ENCODE peak calls at places on chromosomes 4 and X, in eight cellular contexts. Z is colonic mucosa, K is SK-N-SH, O is cardiac muscle cell, G is dorsolateral prefrontal cortex, V is pancreas, F is tibial nerve, W is ovary. T is an unnamed sample.

GRCh38 chr4:176548571-176548970 is 228.8 kb downstream of the SPCS3 start:
- DNase-seq in O (no peak), F (no peak), V (no peak), Z (no peak), K (no peak), W (no peak), G (no peak), T (no peak)

GRCh38 chr4:12244949-12245348 is 816.3 kb upstream of the HS3ST1 start:
- DNase-seq in F (no peak), O (no peak), Z (no peak), V (no peak), W (no peak), G (no peak), K (no peak), T (no peak)

GRCh38 chrX:28549839-28550238 is 37.4 kb upstream of the IL1RAPL1 start:
- DNase-seq in O (no peak), W (no peak), V (no peak), G (no peak), Z (no peak), F (no peak), K (no peak), T (no peak)

GRCh38 chr4:184330008-184330400 is 112.3 kb upstream of the ENPP6 start:
- DNase-seq in G (no peak), W (no peak), Z (no peak), F (peak), V (no peak), K (no peak), O (no peak), T (no peak)

GRCh38 chr4:3416270-3416669 is 25.5 kb upstream of the HGFAC start:
- DNase-seq in F (no peak), G (no peak), W (no peak), Z (no peak), K (no peak), V (no peak), O (no peak), T (no peak)

GRCh38 chr4:4595252-4595651 is 53.4 kb upstream of the STX18 start:
- DNase-seq in F (no peak), V (no peak), K (no peak), W (no peak), G (no peak), O (no peak), Z (no peak), T (no peak)

GRCh38 chr4:89685690-89686089 is 151.3 kb downstream of the SNCA start:
- DNase-seq in W (no peak), K (no peak), V (no peak), Z (no peak), F (no peak), O (no peak), G (no peak), T (no peak)

GRCh38 chr4:150007512-150007911 is 70.7 kb upstream of the DCLK2 start:
- DNase-seq in O (no peak), V (no peak), Z (no peak), G (no peak), K (no peak), F (no peak), W (no peak), T (no peak)

GRCh38 chrX:79138658-79139241 is 5.7 kb upstream of the GPR174 start:
- DNase-seq in F (no peak), V (no peak), W (no peak), K (no peak), G (no peak), O (no peak), Z (no peak), T (no peak)

GRCh38 chr4:155602351-155603140 is 64.1 kb upstream of the GUCY1A1 start:
- DNase-seq in K (no peak), F (no peak), G (no peak), O (peak), Z (no peak), W (no peak), V (no peak), T (no peak)

GRCh38 chr4:6427439-6428090 is 44.8 kb downstream of the PPP2R2C start:
- DNase-seq in G (no peak), F (no peak), W (no peak), O (no peak), Z (no peak), V (no peak), K (no peak), T (no peak)

GRCh38 chr4:27692098-27692679 is 831.5 kb downstream of the STIM2 start:
- DNase-seq in G (no peak), O (peak), Z (no peak), F (no peak), K (peak), W (no peak), V (peak), T (no peak)

GRCh38 chr4:149785686-149786431 is 29.8 kb downstream of the IQCM start:
- DNase-seq in O (no peak), K (no peak), Z (no peak), W (no peak), G (no peak), V (no peak), F (no peak), T (no peak)

GRCh38 chr4:125283702-125284279 is 31.0 kb upstream of the FAT4 start:
- DNase-seq in G (no peak), F (no peak), K (peak), W (no peak), Z (no peak), O (peak), V (no peak), T (no peak)

GRCh38 chrX:107541244-107541643 is 87.1 kb upstream of the PRPS1 start:
- DNase-seq in W (no peak), Z (no peak), K (no peak), F (no peak), G (no peak), V (no peak), O (no peak), T (no peak)

GRCh38 chr4:78653655-78654054 is 102.1 kb downstream of the ANXA3 start:
- DNase-seq in W (no peak), G (no peak), O (no peak), F (no peak), K (peak), Z (no peak), V (no peak), T (no peak)

GRCh38 chrX:50812995-50813842 is 775 bp downstream of the SHROOM4 start:
- DNase-seq in K (peak), W (peak), F (no peak), Z (peak), O (peak), G (no peak), V (peak), T (peak)

GRCh38 chrX:48578661-48579128 is 4.4 kb downstream of the RBM3 start:
- DNase-seq in K (no peak), G (no peak), F (no peak), V (no peak), O (no peak), Z (no peak), W (no peak), T (no peak)

GRCh38 chrX:38890963-38891362 is 89.7 kb downstream of the MID1IP1 start:
- DNase-seq in G (no peak), W (no peak), Z (no peak), O (no peak), K (no peak), V (no peak), F (no peak), T (no peak)

GRCh38 chr4:183962413-183962812 is 57.3 kb downstream of the STOX2 start:
- DNase-seq in O (no peak), F (no peak), V (no peak), Z (no peak), G (no peak), W (no peak), K (no peak), T (no peak)

GRCh38 chrX:112696506-112696905 is 16.8 kb upstream of the LHFPL1 start:
- DNase-seq in Z (no peak), V (no peak), G (no peak), O (no peak), K (no peak), F (no peak), W (no peak), T (no peak)

GRCh38 chr4:5974321-5974720 is 43.9 kb downstream of the C4orf50 start:
- DNase-seq in O (no peak), G (no peak), K (no peak), V (no peak), W (no peak), Z (no peak), F (no peak), T (no peak)

GRCh38 chrX:150972450-150972849 is 10.7 kb upstream of the HMGB3 start:
- DNase-seq in F (no peak), Z (no peak), W (no peak), G (no peak), O (no peak), K (no peak), V (no peak), T (no peak)

GRCh38 chr4:134722306-134722705 is 520.7 kb upstream of the PABPC4L start:
- DNase-seq in F (no peak), W (no peak), Z (no peak), V (no peak), G (no peak), O (no peak), K (no peak), T (no peak)

GRCh38 chr4:101288365-101289145 is 58.8 kb downstream of the PPP3CA start:
- DNase-seq in V (no peak), G (no peak), Z (no peak), K (no peak), W (no peak), O (no peak), F (no peak), T (peak)

GRCh38 chr4:99679204-99679603 is 21.6 kb upstream of the C4orf54 start:
- DNase-seq in V (peak), K (no peak), O (peak), F (no peak), Z (no peak), G (no peak), W (peak), T (peak)

GRCh38 chr4:88378691-88379559 is at the start of gene HERC6:
- DNase-seq in K (peak), Z (peak), O (peak), W (peak), V (peak), G (peak), F (peak), T (peak)

GRCh38 chrX:134948333-134949241 is 42.2 kb upstream of the SMIM10 start:
- DNase-seq in V (no peak), F (no peak), Z (no peak), G (no peak), K (no peak), O (peak), W (no peak), T (no peak)

GRCh38 chr4:75254745-75255144 is 259.5 kb downstream of the RCHY1 start:
- DNase-seq in V (no peak), Z (no peak), G (no peak), O (no peak), W (no peak), K (no peak), F (no peak), T (no peak)

DNA sequence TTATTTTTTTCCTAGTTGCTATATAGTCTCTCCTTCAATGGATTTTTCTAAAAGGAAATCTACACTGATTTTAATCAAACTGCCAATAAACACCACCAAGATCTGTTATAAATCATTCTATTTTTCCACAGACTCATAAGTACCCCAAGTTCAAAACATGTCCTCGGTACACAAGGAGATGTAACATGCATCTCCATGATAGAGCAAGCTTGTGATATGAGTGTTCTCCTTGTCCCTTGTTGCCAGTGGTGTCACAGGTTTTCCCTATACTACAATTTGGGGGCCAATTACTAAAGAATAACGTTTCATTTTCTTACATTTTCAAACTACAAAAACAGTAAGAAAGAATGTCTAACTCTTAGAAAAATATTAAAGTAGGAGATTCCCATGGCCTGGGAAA is 491 bp downstream of the ARHGEF6 start:
- DNase-seq in W (no peak), G (no peak), Z (no peak), V (no peak), K (no peak), O (no peak), F (no peak), T (no peak)
- H3K27ac ChIP-seq in W (no peak), G (peak), Z (peak), V (peak), K (no peak), O (no peak), F (peak), T (peak)

DNA sequence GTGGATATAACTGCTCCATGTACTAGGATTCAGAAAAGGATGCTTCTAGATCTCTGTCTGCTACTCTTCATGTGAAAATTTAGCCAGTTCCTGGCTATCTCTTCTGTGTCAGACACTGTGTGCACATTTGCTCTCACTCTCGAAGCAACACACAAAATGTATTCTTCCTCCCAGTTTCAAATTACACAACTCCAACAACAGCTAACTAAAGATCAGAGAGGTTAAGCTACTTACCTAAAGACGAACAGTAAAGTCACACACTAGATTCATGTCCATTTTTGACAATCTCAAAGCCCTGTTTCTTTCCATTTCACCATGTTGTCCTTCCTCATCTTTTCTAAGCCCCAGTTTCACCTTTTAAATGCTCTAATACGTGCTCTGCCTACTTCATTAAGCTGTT is 2.2 kb downstream of the CLNK start:
- DNase-seq in V (no peak), O (no peak), W (no peak), K (no peak), Z (no peak), F (no peak), G (no peak), T (no peak)
- H3K4me3 ChIP-seq in V (no peak), O (no peak), W (no peak), K (no peak), Z (no peak), F (no peak), G (no peak), T (no peak)

DNA sequence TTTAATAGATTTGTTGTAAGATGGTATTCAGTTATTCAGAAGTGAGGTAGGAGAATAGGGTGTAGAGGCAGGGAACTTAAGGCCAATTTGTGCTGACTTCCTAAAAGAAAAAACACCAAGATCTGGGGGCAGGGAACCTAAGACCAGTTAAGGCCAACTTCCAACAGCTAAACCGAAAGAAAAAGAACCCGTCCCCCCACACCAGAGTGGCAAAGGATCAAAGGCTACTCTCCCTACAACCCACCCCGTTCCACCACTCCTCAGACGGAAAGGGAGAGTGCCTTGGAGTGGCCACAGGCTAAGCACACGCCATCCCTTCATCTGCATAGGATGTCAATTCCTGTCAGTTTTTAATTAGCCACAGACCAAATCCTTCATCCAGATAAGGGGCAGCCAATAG is 3.7 kb upstream of the ZNF718 start:
- DNase-seq in O (no peak), Z (no peak), F (no peak), K (no peak), W (no peak), V (no peak), G (no peak), T (no peak)
- TF ChIP-seq CTCF in O (no peak), Z (no peak), F (no peak), K (no peak), W (no peak), V (no peak), G (no peak), T (no peak)

DNA sequence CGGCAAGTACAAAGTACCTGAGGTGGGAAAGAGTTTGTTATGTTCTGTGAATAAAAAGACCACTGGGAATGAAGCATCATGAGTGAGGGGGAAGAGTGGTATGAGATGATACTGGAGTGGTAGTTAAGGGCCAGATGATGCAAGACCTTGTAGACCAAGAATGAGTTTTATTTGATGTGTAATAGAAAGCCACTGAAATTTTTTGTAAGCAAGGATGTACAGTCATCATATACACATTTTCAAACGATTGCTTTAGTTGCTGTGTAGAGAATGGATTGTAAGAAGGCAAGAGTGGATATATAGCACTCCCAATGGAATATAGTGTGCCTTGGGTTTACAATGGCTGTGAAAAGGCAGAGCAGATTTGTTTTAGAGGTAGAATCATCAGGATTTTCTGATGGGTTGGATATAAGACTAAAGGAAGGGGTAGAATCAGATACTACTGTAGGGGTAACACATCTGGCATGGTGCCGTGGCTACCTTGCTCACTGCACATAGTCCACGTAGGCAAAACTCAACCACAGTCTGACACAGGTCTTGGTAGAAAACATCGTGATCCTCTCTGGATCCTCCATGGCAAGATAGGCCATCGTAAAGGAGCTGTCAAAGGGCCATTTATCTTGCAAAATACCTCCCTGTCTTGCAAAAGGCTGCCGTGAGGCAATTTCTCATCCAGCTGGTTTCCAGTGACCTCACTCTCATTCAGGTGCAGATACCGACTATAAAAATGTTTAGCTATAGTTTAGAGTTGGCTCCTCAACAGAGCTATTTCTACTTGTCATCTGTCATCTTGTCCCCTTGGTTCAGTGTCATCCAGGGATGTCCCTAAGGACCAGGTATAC is 14.8 kb downstream of the TIFA start:
- DNase-seq in W (no peak), G (no peak), K (no peak), F (no peak), O (no peak), V (no peak), Z (no peak), T (no peak)
- H3K27ac ChIP-seq in W (no peak), G (no peak), K (no peak), F (no peak), O (no peak), V (no peak), Z (no peak), T (no peak)

T was measured in heart right ventricle.